ENCODE peak calls at places on chromosomes 6 and 20, in nine cellular contexts. V is epithelial cell of prostate, K is DMS53, M is GM18507, X is left ventricle myocardium inferior, J is HTR-8/SVneo, H is mucosa of descending colon, R is tibial nerve, A is NCI-H2171. E is an unnamed sample.
A peak's percentile ranks its signal among the peaks of the same experiment; 100 is the strongest.

GRCh38 chr6:139603554-139603953 is 229.1 kb upstream of the CITED2 start:
- DNase-seq in R (no peak), K (no peak), M (no peak), X (no peak), V (no peak), H (no peak), A (no peak), J (no peak), E (no peak)

GRCh38 chr6:18451756-18452155 is 64.6 kb downstream of the RNF144B start:
- DNase-seq in J (no peak), A (no peak), H (no peak), X (no peak), R (no peak), K (no peak), V (no peak), M (no peak), E (no peak)

GRCh38 chr6:24492475-24492874 is 2.3 kb upstream of the ALDH5A1 start:
- DNase-seq in K (no peak), V (no peak), R (no peak), J (no peak), M (no peak), H (no peak), A (no peak), X (no peak), E (no peak)

GRCh38 chr6:157133856-157134255 is 189.5 kb downstream of the TMEM242 start:
- DNase-seq in H (no peak), A (no peak), X (no peak), J (no peak), R (no peak), V (no peak), M (no peak), K (no peak), E (no peak)

GRCh38 chr6:112503210-112503609 is 156.1 kb downstream of the RFPL4B start:
- DNase-seq in J (no peak), K (no peak), X (no peak), R (no peak), M (no peak), H (no peak), V (no peak), A (no peak), E (no peak)

GRCh38 chr6:108127056-108127455 is 38.8 kb upstream of the NR2E1 start:
- DNase-seq in V (no peak), H (no peak), A (no peak), M (no peak), J (no peak), X (no peak), R (no peak), K (no peak), E (no peak)

GRCh38 chr20:24913076-24913628 is 35.9 kb upstream of the CST7 start:
- DNase-seq in J (no peak), K (no peak), V (no peak), A (no peak), X (no peak), H (no peak), R (no peak), M (no peak), E (no peak)

GRCh38 chr6:4781426-4781825 is 5.2 kb downstream of the CDYL start:
- DNase-seq in A (no peak), X (no peak), K (no peak), M (no peak), R (no peak), V (no peak), H (no peak), J (no peak), E (no peak)

GRCh38 chr6:122459240-122459639 is 12.4 kb downstream of the SERINC1 start:
- DNase-seq in R (no peak), H (no peak), A (no peak), V (no peak), M (no peak), J (no peak), K (peak; percentile 13), X (no peak), E (no peak)

GRCh38 chr6:5398530-5398929 is 137.2 kb downstream of the FARS2 start:
- DNase-seq in A (peak; percentile 11), V (peak; percentile 39), R (no peak), J (peak; percentile 28), X (no peak), H (no peak), K (peak; percentile 73), M (peak; percentile 2), E (no peak)

GRCh38 chr6:123575218-123575617 is 61.5 kb downstream of the TRDN start:
- DNase-seq in M (no peak), A (no peak), V (no peak), X (no peak), J (no peak), R (no peak), K (peak; percentile 62), H (no peak), E (no peak)

GRCh38 chr6:24394777-24395437 is 7.8 kb upstream of the MRS2 start:
- DNase-seq in X (no peak), K (no peak), H (no peak), V (peak; percentile 36), J (peak; percentile 59), A (no peak), R (no peak), M (no peak), E (peak; percentile 64)

GRCh38 chr20:34891166-34892062 is 15.0 kb downstream of the ACSS2 start:
- DNase-seq in K (no peak), H (no peak), J (peak; percentile 28), V (peak; percentile 57), X (no peak), M (no peak), R (no peak), A (no peak), E (peak; percentile 72)

GRCh38 chr6:100035873-100036653 is 42.0 kb upstream of the MCHR2 start:
- DNase-seq in J (peak; percentile 7), H (no peak), M (no peak), A (no peak), R (no peak), X (no peak), V (no peak), K (no peak), E (peak; percentile 2)

GRCh38 chr6:15247214-15247749 is 1.4 kb downstream of the JARID2 start:
- DNase-seq in J (no peak), R (no peak), K (no peak), H (no peak), A (peak; percentile 12), V (no peak), X (no peak), M (no peak), E (no peak)

GRCh38 chr20:63973636-63974401 is 4.1 kb upstream of the ZNF512B start:
- DNase-seq in V (no peak), J (peak; percentile 98), X (peak; percentile 89), M (no peak), H (peak; percentile 87), K (peak; percentile 93), R (peak; percentile 78), A (peak; percentile 63), E (peak; percentile 69)

GRCh38 chr20:63969851-63970713 is at the start of gene ZNF512B:
- DNase-seq in R (no peak), K (peak; percentile 86), A (peak; percentile 87), M (no peak), J (peak; percentile 88), X (peak; percentile 73), V (no peak), H (peak; percentile 62), E (no peak)

GRCh38 chr20:62352402-62353288 is 14.5 kb downstream of the LAMA5 start:
- DNase-seq in R (no peak), K (no peak), X (peak; percentile 88), J (no peak), V (no peak), H (no peak), A (no peak), M (no peak), E (no peak)

GRCh38 chr6:31350551-31350950 is 6.4 kb downstream of the HLA-B start:
- DNase-seq in R (no peak), X (no peak), V (no peak), A (no peak), M (no peak), J (no peak), K (no peak), H (no peak), E (no peak)